ENCODE peak calls at places on chromosomes 2 and 18, in eight cellular contexts. One of them, this sample, is unnamed.

GRCh38 chr18:36450264-36450663 is 152.8 kb downstream of the FHOD3 start:
- DNase-seq in activated B cell treated with CpG ODN at 0.5 μM for 24 hours: no peak
- DNase-seq in NCI-H2171 treated with DMSO at 0.1 percent for 48 hours: no peak
- DNase-seq in neural progenitor cell: no peak
- DNase-seq in SW 1271: no peak
- DNase-seq in EL: peak
- DNase-seq in adrenal gland: no peak
- DNase-seq in activated CD4-positive, alpha-beta T cell treated with anti-CD3 and anti-CD28 coated beads, Interleukin-2, amount 50 U/mL, for 1 hour: no peak
- DNase-seq in this sample: no peak

GRCh38 chr18:35938562-35938961 is 33.9 kb upstream of the RMP24 start:
- DNase-seq in activated B cell treated with CpG ODN at 0.5 μM for 24 hours: no peak
- DNase-seq in NCI-H2171 treated with DMSO at 0.1 percent for 48 hours: no peak
- DNase-seq in neural progenitor cell: no peak
- DNase-seq in SW 1271: no peak
- DNase-seq in EL: no peak
- DNase-seq in adrenal gland: no peak
- DNase-seq in activated CD4-positive, alpha-beta T cell treated with anti-CD3 and anti-CD28 coated beads, Interleukin-2, amount 50 U/mL, for 1 hour: no peak
- DNase-seq in this sample: no peak

GRCh38 chr2:182132605-182133004 is 147.0 kb downstream of the PPP1R1C start:
- DNase-seq in activated B cell treated with CpG ODN at 0.5 μM for 24 hours: no peak
- DNase-seq in NCI-H2171 treated with DMSO at 0.1 percent for 48 hours: no peak
- DNase-seq in neural progenitor cell: no peak
- DNase-seq in SW 1271: peak
- DNase-seq in EL: peak
- DNase-seq in adrenal gland: no peak
- DNase-seq in activated CD4-positive, alpha-beta T cell treated with anti-CD3 and anti-CD28 coated beads, Interleukin-2, amount 50 U/mL, for 1 hour: no peak
- DNase-seq in this sample: peak

GRCh38 chr2:197675711-197676188 is 363 bp upstream of the RFTN2 start:
- DNase-seq in activated B cell treated with CpG ODN at 0.5 μM for 24 hours: no peak
- DNase-seq in NCI-H2171 treated with DMSO at 0.1 percent for 48 hours: no peak
- DNase-seq in neural progenitor cell: peak
- DNase-seq in SW 1271: no peak
- DNase-seq in EL: no peak
- DNase-seq in adrenal gland: peak
- DNase-seq in activated CD4-positive, alpha-beta T cell treated with anti-CD3 and anti-CD28 coated beads, Interleukin-2, amount 50 U/mL, for 1 hour: no peak
- DNase-seq in this sample: no peak

GRCh38 chr2:218717262-218717661 is 6.6 kb downstream of the TTLL4 start:
- DNase-seq in activated B cell treated with CpG ODN at 0.5 μM for 24 hours: no peak
- DNase-seq in NCI-H2171 treated with DMSO at 0.1 percent for 48 hours: no peak
- DNase-seq in neural progenitor cell: no peak
- DNase-seq in SW 1271: no peak
- DNase-seq in EL: peak
- DNase-seq in adrenal gland: peak
- DNase-seq in activated CD4-positive, alpha-beta T cell treated with anti-CD3 and anti-CD28 coated beads, Interleukin-2, amount 50 U/mL, for 1 hour: no peak
- DNase-seq in this sample: peak

GRCh38 chr2:26637811-26638310 is 3.3 kb downstream of the CIB4 start:
- DNase-seq in activated B cell treated with CpG ODN at 0.5 μM for 24 hours: no peak
- DNase-seq in NCI-H2171 treated with DMSO at 0.1 percent for 48 hours: no peak
- DNase-seq in neural progenitor cell: no peak
- DNase-seq in SW 1271: no peak
- DNase-seq in EL: no peak
- DNase-seq in adrenal gland: no peak
- DNase-seq in activated CD4-positive, alpha-beta T cell treated with anti-CD3 and anti-CD28 coated beads, Interleukin-2, amount 50 U/mL, for 1 hour: no peak
- DNase-seq in this sample: no peak

GRCh38 chr2:3130889-3131635 is 246.6 kb downstream of the EIPR1 start:
- DNase-seq in activated B cell treated with CpG ODN at 0.5 μM for 24 hours: no peak
- DNase-seq in NCI-H2171 treated with DMSO at 0.1 percent for 48 hours: no peak
- DNase-seq in neural progenitor cell: peak
- DNase-seq in SW 1271: no peak
- DNase-seq in EL: peak
- DNase-seq in adrenal gland: no peak
- DNase-seq in activated CD4-positive, alpha-beta T cell treated with anti-CD3 and anti-CD28 coated beads, Interleukin-2, amount 50 U/mL, for 1 hour: no peak
- DNase-seq in this sample: peak

GRCh38 chr2:143321994-143322393 is 192.8 kb downstream of the ARHGAP15 start:
- DNase-seq in activated B cell treated with CpG ODN at 0.5 μM for 24 hours: no peak
- DNase-seq in NCI-H2171 treated with DMSO at 0.1 percent for 48 hours: no peak
- DNase-seq in neural progenitor cell: no peak
- DNase-seq in SW 1271: no peak
- DNase-seq in EL: no peak
- DNase-seq in adrenal gland: no peak
- DNase-seq in activated CD4-positive, alpha-beta T cell treated with anti-CD3 and anti-CD28 coated beads, Interleukin-2, amount 50 U/mL, for 1 hour: no peak
- DNase-seq in this sample: no peak

GRCh38 chr2:23475473-23475872 is 90.5 kb downstream of the KLHL29 start:
- DNase-seq in activated B cell treated with CpG ODN at 0.5 μM for 24 hours: no peak
- DNase-seq in NCI-H2171 treated with DMSO at 0.1 percent for 48 hours: no peak
- DNase-seq in neural progenitor cell: no peak
- DNase-seq in SW 1271: no peak
- DNase-seq in EL: no peak
- DNase-seq in adrenal gland: no peak
- DNase-seq in activated CD4-positive, alpha-beta T cell treated with anti-CD3 and anti-CD28 coated beads, Interleukin-2, amount 50 U/mL, for 1 hour: no peak
- DNase-seq in this sample: no peak

GRCh38 chr18:9758624-9759075 is 50.5 kb downstream of the RAB31 start:
- DNase-seq in activated B cell treated with CpG ODN at 0.5 μM for 24 hours: no peak
- DNase-seq in NCI-H2171 treated with DMSO at 0.1 percent for 48 hours: no peak
- DNase-seq in neural progenitor cell: no peak
- DNase-seq in SW 1271: no peak
- DNase-seq in EL: no peak
- DNase-seq in adrenal gland: no peak
- DNase-seq in activated CD4-positive, alpha-beta T cell treated with anti-CD3 and anti-CD28 coated beads, Interleukin-2, amount 50 U/mL, for 1 hour: no peak
- DNase-seq in this sample: no peak

GRCh38 chr2:142951190-142952007 is 73.9 kb downstream of the KYNU start:
- DNase-seq in activated B cell treated with CpG ODN at 0.5 μM for 24 hours: no peak
- DNase-seq in NCI-H2171 treated with DMSO at 0.1 percent for 48 hours: no peak
- DNase-seq in neural progenitor cell: no peak
- DNase-seq in SW 1271: no peak
- DNase-seq in EL: no peak
- DNase-seq in adrenal gland: no peak
- DNase-seq in activated CD4-positive, alpha-beta T cell treated with anti-CD3 and anti-CD28 coated beads, Interleukin-2, amount 50 U/mL, for 1 hour: no peak
- DNase-seq in this sample: no peak

GRCh38 chr2:239073745-239074530 is 226.1 kb downstream of the TWIST2 start:
- DNase-seq in activated B cell treated with CpG ODN at 0.5 μM for 24 hours: no peak
- DNase-seq in NCI-H2171 treated with DMSO at 0.1 percent for 48 hours: no peak
- DNase-seq in neural progenitor cell: no peak
- DNase-seq in SW 1271: no peak
- DNase-seq in EL: no peak
- DNase-seq in adrenal gland: no peak
- DNase-seq in activated CD4-positive, alpha-beta T cell treated with anti-CD3 and anti-CD28 coated beads, Interleukin-2, amount 50 U/mL, for 1 hour: no peak
- DNase-seq in this sample: no peak

GRCh38 chr18:28065031-28065792 is 111.7 kb downstream of the CDH2 start:
- DNase-seq in activated B cell treated with CpG ODN at 0.5 μM for 24 hours: no peak
- DNase-seq in NCI-H2171 treated with DMSO at 0.1 percent for 48 hours: no peak
- DNase-seq in neural progenitor cell: peak
- DNase-seq in SW 1271: peak
- DNase-seq in EL: peak
- DNase-seq in adrenal gland: peak
- DNase-seq in activated CD4-positive, alpha-beta T cell treated with anti-CD3 and anti-CD28 coated beads, Interleukin-2, amount 50 U/mL, for 1 hour: no peak
- DNase-seq in this sample: no peak

GRCh38 chr2:165857881-165858280 is 63.8 kb upstream of the GALNT3 start:
- DNase-seq in activated B cell treated with CpG ODN at 0.5 μM for 24 hours: no peak
- DNase-seq in NCI-H2171 treated with DMSO at 0.1 percent for 48 hours: peak
- DNase-seq in neural progenitor cell: no peak
- DNase-seq in SW 1271: no peak
- DNase-seq in EL: peak
- DNase-seq in adrenal gland: no peak
- DNase-seq in activated CD4-positive, alpha-beta T cell treated with anti-CD3 and anti-CD28 coated beads, Interleukin-2, amount 50 U/mL, for 1 hour: no peak
- DNase-seq in this sample: no peak

GRCh38 chr2:75199428-75200011 is at the start of gene TACR1:
- DNase-seq in activated B cell treated with CpG ODN at 0.5 μM for 24 hours: peak
- DNase-seq in NCI-H2171 treated with DMSO at 0.1 percent for 48 hours: peak
- DNase-seq in neural progenitor cell: peak
- DNase-seq in SW 1271: peak
- DNase-seq in EL: peak
- DNase-seq in adrenal gland: peak
- DNase-seq in activated CD4-positive, alpha-beta T cell treated with anti-CD3 and anti-CD28 coated beads, Interleukin-2, amount 50 U/mL, for 1 hour: peak
- DNase-seq in this sample: peak

GRCh38 chr2:178101321-178102079 is 10.7 kb upstream of the RBM45 start:
- DNase-seq in activated B cell treated with CpG ODN at 0.5 μM for 24 hours: no peak
- DNase-seq in NCI-H2171 treated with DMSO at 0.1 percent for 48 hours: no peak
- DNase-seq in neural progenitor cell: no peak
- DNase-seq in SW 1271: no peak
- DNase-seq in EL: peak
- DNase-seq in adrenal gland: no peak
- DNase-seq in activated CD4-positive, alpha-beta T cell treated with anti-CD3 and anti-CD28 coated beads, Interleukin-2, amount 50 U/mL, for 1 hour: no peak
- DNase-seq in this sample: no peak

GRCh38 chr2:234550511-234551107 is 53.7 kb upstream of the ARL4C start:
- DNase-seq in activated B cell treated with CpG ODN at 0.5 μM for 24 hours: peak
- DNase-seq in NCI-H2171 treated with DMSO at 0.1 percent for 48 hours: peak
- DNase-seq in neural progenitor cell: peak
- DNase-seq in SW 1271: peak
- DNase-seq in EL: peak
- DNase-seq in adrenal gland: peak
- DNase-seq in activated CD4-positive, alpha-beta T cell treated with anti-CD3 and anti-CD28 coated beads, Interleukin-2, amount 50 U/mL, for 1 hour: peak
- DNase-seq in this sample: peak

GRCh38 chr2:209830722-209831465 is 59.3 kb downstream of the UNC80 start:
- DNase-seq in activated B cell treated with CpG ODN at 0.5 μM for 24 hours: no peak
- DNase-seq in NCI-H2171 treated with DMSO at 0.1 percent for 48 hours: no peak
- DNase-seq in neural progenitor cell: no peak
- DNase-seq in SW 1271: no peak
- DNase-seq in EL: no peak
- DNase-seq in adrenal gland: no peak
- DNase-seq in activated CD4-positive, alpha-beta T cell treated with anti-CD3 and anti-CD28 coated beads, Interleukin-2, amount 50 U/mL, for 1 hour: no peak
- DNase-seq in this sample: no peak

GRCh38 chr2:192267484-192267883 is 72.8 kb upstream of the TMEFF2 start:
- DNase-seq in activated B cell treated with CpG ODN at 0.5 μM for 24 hours: no peak
- DNase-seq in NCI-H2171 treated with DMSO at 0.1 percent for 48 hours: no peak
- DNase-seq in neural progenitor cell: no peak
- DNase-seq in SW 1271: peak
- DNase-seq in EL: peak
- DNase-seq in adrenal gland: no peak
- DNase-seq in activated CD4-positive, alpha-beta T cell treated with anti-CD3 and anti-CD28 coated beads, Interleukin-2, amount 50 U/mL, for 1 hour: no peak
- DNase-seq in this sample: no peak

GRCh38 chr2:10183146-10183675 is 60.7 kb downstream of the RRM2 start:
- DNase-seq in activated B cell treated with CpG ODN at 0.5 μM for 24 hours: no peak
- DNase-seq in NCI-H2171 treated with DMSO at 0.1 percent for 48 hours: no peak
- DNase-seq in neural progenitor cell: no peak
- DNase-seq in SW 1271: no peak
- DNase-seq in EL: no peak
- DNase-seq in adrenal gland: peak
- DNase-seq in activated CD4-positive, alpha-beta T cell treated with anti-CD3 and anti-CD28 coated beads, Interleukin-2, amount 50 U/mL, for 1 hour: no peak
- DNase-seq in this sample: no peak

GRCh38 chr2:189297446-189297845 is 117.9 kb upstream of the COL5A2 start:
- DNase-seq in activated B cell treated with CpG ODN at 0.5 μM for 24 hours: no peak
- DNase-seq in NCI-H2171 treated with DMSO at 0.1 percent for 48 hours: no peak
- DNase-seq in neural progenitor cell: no peak
- DNase-seq in SW 1271: no peak
- DNase-seq in EL: peak
- DNase-seq in adrenal gland: no peak
- DNase-seq in activated CD4-positive, alpha-beta T cell treated with anti-CD3 and anti-CD28 coated beads, Interleukin-2, amount 50 U/mL, for 1 hour: no peak
- DNase-seq in this sample: no peak

GRCh38 chr2:60550151-60550983 is 3.1 kb downstream of the BCL11A start:
- DNase-seq in activated B cell treated with CpG ODN at 0.5 μM for 24 hours: peak
- DNase-seq in NCI-H2171 treated with DMSO at 0.1 percent for 48 hours: peak
- DNase-seq in neural progenitor cell: peak
- DNase-seq in SW 1271: peak
- DNase-seq in EL: peak
- DNase-seq in adrenal gland: peak
- DNase-seq in activated CD4-positive, alpha-beta T cell treated with anti-CD3 and anti-CD28 coated beads, Interleukin-2, amount 50 U/mL, for 1 hour: no peak
- DNase-seq in this sample: peak

GRCh38 chr18:2978626-2979025 is 34.3 kb downstream of the LPIN2 start:
- DNase-seq in activated B cell treated with CpG ODN at 0.5 μM for 24 hours: no peak
- DNase-seq in NCI-H2171 treated with DMSO at 0.1 percent for 48 hours: no peak
- DNase-seq in neural progenitor cell: no peak
- DNase-seq in SW 1271: no peak
- DNase-seq in EL: peak
- DNase-seq in adrenal gland: peak
- DNase-seq in activated CD4-positive, alpha-beta T cell treated with anti-CD3 and anti-CD28 coated beads, Interleukin-2, amount 50 U/mL, for 1 hour: no peak
- DNase-seq in this sample: no peak

GRCh38 chr2:10486601-10487079 is 38.5 kb upstream of the ODC1 start:
- DNase-seq in activated B cell treated with CpG ODN at 0.5 μM for 24 hours: no peak
- DNase-seq in NCI-H2171 treated with DMSO at 0.1 percent for 48 hours: peak
- DNase-seq in neural progenitor cell: no peak
- DNase-seq in SW 1271: no peak
- DNase-seq in EL: no peak
- DNase-seq in adrenal gland: peak
- DNase-seq in activated CD4-positive, alpha-beta T cell treated with anti-CD3 and anti-CD28 coated beads, Interleukin-2, amount 50 U/mL, for 1 hour: no peak
- DNase-seq in this sample: peak

GRCh38 chr2:11387100-11387390 is 42.6 kb upstream of the ROCK2 start:
- DNase-seq in activated B cell treated with CpG ODN at 0.5 μM for 24 hours: no peak
- DNase-seq in NCI-H2171 treated with DMSO at 0.1 percent for 48 hours: no peak
- DNase-seq in neural progenitor cell: no peak
- DNase-seq in SW 1271: no peak
- DNase-seq in EL: no peak
- DNase-seq in adrenal gland: no peak
- DNase-seq in activated CD4-positive, alpha-beta T cell treated with anti-CD3 and anti-CD28 coated beads, Interleukin-2, amount 50 U/mL, for 1 hour: no peak
- DNase-seq in this sample: no peak

GRCh38 chr2:222747526-222748160 is 76.2 kb downstream of the MOGAT1 start:
- DNase-seq in activated B cell treated with CpG ODN at 0.5 μM for 24 hours: no peak
- DNase-seq in NCI-H2171 treated with DMSO at 0.1 percent for 48 hours: no peak
- DNase-seq in neural progenitor cell: peak
- DNase-seq in SW 1271: no peak
- DNase-seq in EL: no peak
- DNase-seq in adrenal gland: no peak
- DNase-seq in activated CD4-positive, alpha-beta T cell treated with anti-CD3 and anti-CD28 coated beads, Interleukin-2, amount 50 U/mL, for 1 hour: no peak
- DNase-seq in this sample: no peak

GRCh38 chr2:160910681-160911080 is 249.5 kb upstream of the TANK start:
- DNase-seq in activated B cell treated with CpG ODN at 0.5 μM for 24 hours: no peak
- DNase-seq in NCI-H2171 treated with DMSO at 0.1 percent for 48 hours: no peak
- DNase-seq in neural progenitor cell: no peak
- DNase-seq in SW 1271: no peak
- DNase-seq in EL: peak
- DNase-seq in adrenal gland: no peak
- DNase-seq in activated CD4-positive, alpha-beta T cell treated with anti-CD3 and anti-CD28 coated beads, Interleukin-2, amount 50 U/mL, for 1 hour: no peak
- DNase-seq in this sample: no peak

GRCh38 chr2:38619458-38620164 is 16.9 kb upstream of the HNRNPLL start:
- DNase-seq in activated B cell treated with CpG ODN at 0.5 μM for 24 hours: no peak
- DNase-seq in NCI-H2171 treated with DMSO at 0.1 percent for 48 hours: no peak
- DNase-seq in neural progenitor cell: no peak
- DNase-seq in SW 1271: no peak
- DNase-seq in EL: peak
- DNase-seq in adrenal gland: no peak
- DNase-seq in activated CD4-positive, alpha-beta T cell treated with anti-CD3 and anti-CD28 coated beads, Interleukin-2, amount 50 U/mL, for 1 hour: no peak
- DNase-seq in this sample: no peak

GRCh38 chr2:152247337-152247695 is 71.8 kb upstream of the STAM2 start:
- DNase-seq in activated B cell treated with CpG ODN at 0.5 μM for 24 hours: no peak
- DNase-seq in NCI-H2171 treated with DMSO at 0.1 percent for 48 hours: no peak
- DNase-seq in neural progenitor cell: no peak
- DNase-seq in SW 1271: no peak
- DNase-seq in EL: peak
- DNase-seq in adrenal gland: no peak
- DNase-seq in activated CD4-positive, alpha-beta T cell treated with anti-CD3 and anti-CD28 coated beads, Interleukin-2, amount 50 U/mL, for 1 hour: no peak
- DNase-seq in this sample: peak

GRCh38 chr2:30422437-30422805 is 24.6 kb upstream of the LCLAT1 start:
- DNase-seq in activated B cell treated with CpG ODN at 0.5 μM for 24 hours: no peak
- DNase-seq in NCI-H2171 treated with DMSO at 0.1 percent for 48 hours: no peak
- DNase-seq in neural progenitor cell: no peak
- DNase-seq in SW 1271: no peak
- DNase-seq in EL: peak
- DNase-seq in adrenal gland: no peak
- DNase-seq in activated CD4-positive, alpha-beta T cell treated with anti-CD3 and anti-CD28 coated beads, Interleukin-2, amount 50 U/mL, for 1 hour: peak
- DNase-seq in this sample: peak